ENCODE peak calls at places on chromosome 20, in six cellular contexts. X, T, R, B, M and C are unnamed samples.

GRCh38 chr20:18971574-18971973 is 158.0 kb downstream of the SCP2D1 start:
- DNase-seq in X (no peak), T (no peak), R (no peak), B (no peak), M (no peak), C (no peak)

GRCh38 chr20:17505664-17506517 is 25.3 kb downstream of the BFSP1 start:
- DNase-seq in X (no peak), T (no peak), R (peak; percentile 53), B (no peak), M (no peak), C (peak; percentile 46)

GRCh38 chr20:19823971-19824370 is 65.9 kb downstream of the RIN2 start:
- DNase-seq in X (no peak), T (no peak), R (no peak), B (peak; percentile 54), M (no peak), C (no peak)

GRCh38 chr20:49608752-49609670 is 41.1 kb upstream of the PTGIS start:
- DNase-seq in X (peak; percentile 33), T (peak; percentile 93), R (peak; percentile 83), B (peak; percentile 68), M (peak; percentile 79), C (peak; percentile 75)

GRCh38 chr20:46939031-46939430 is 44.4 kb downstream of the EYA2 start:
- DNase-seq in X (peak; percentile 55), T (no peak), R (no peak), B (no peak), M (peak; percentile 56), C (no peak)

GRCh38 chr20:46021361-46022359 is 7.4 kb upstream of the SLC12A5 start:
- DNase-seq in X (no peak), T (peak; percentile 85), R (peak; percentile 63), B (no peak), M (peak; percentile 69), C (peak; percentile 46)

GRCh38 chr20:11261533-11262000 is 587.8 kb upstream of the JAG1 start:
- DNase-seq in X (no peak), T (no peak), R (no peak), B (no peak), M (no peak), C (no peak)

GRCh38 chr20:47296950-47297349 is 59.5 kb downstream of the ZMYND8 start:
- DNase-seq in X (no peak), T (no peak), R (peak; percentile 44), B (no peak), M (no peak), C (no peak)

GRCh38 chr20:22984611-22985010 is 50.5 kb upstream of the SSTR4 start:
- DNase-seq in X (no peak), T (no peak), R (no peak), B (peak; percentile 33), M (no peak), C (no peak)

GRCh38 chr20:31707994-31708744 is 14.5 kb downstream of the BCL2L1 start:
- DNase-seq in X (no peak), T (peak; percentile 71), R (peak; percentile 71), B (peak; percentile 77), M (no peak), C (no peak)

GRCh38 chr20:15507151-15507550 is 1066.1 kb downstream of the KIF16B start:
- DNase-seq in X (no peak), T (no peak), R (no peak), B (no peak), M (no peak), C (no peak)

GRCh38 chr20:24164360-24164759 is 175.8 kb upstream of the GGTLC1 start:
- DNase-seq in X (no peak), T (no peak), R (no peak), B (no peak), M (peak; percentile 24), C (no peak)

GRCh38 chr20:40205971-40206370 is 483.1 kb downstream of the MAFB start:
- DNase-seq in X (no peak), T (no peak), R (no peak), B (no peak), M (no peak), C (no peak)

GRCh38 chr20:15316556-15316955 is 979.1 kb upstream of the FLRT3 start:
- DNase-seq in X (no peak), T (no peak), R (no peak), B (no peak), M (no peak), C (no peak)

GRCh38 chr20:33563788-33564187 is 73.9 kb downstream of the CBFA2T2 start:
- DNase-seq in X (no peak), T (no peak), R (no peak), B (no peak), M (no peak), C (no peak)

GRCh38 chr20:16761305-16761829 is 13.2 kb downstream of the OTOR start:
- DNase-seq in X (peak; percentile 74), T (no peak), R (peak; percentile 67), B (peak; percentile 26), M (peak; percentile 78), C (peak; percentile 49)

GRCh38 chr20:2470051-2470431 is 548 bp downstream of the SNRPB start:
- DNase-seq in X (no peak), T (no peak), R (peak; percentile 77), B (no peak), M (peak; percentile 87), C (no peak)

DNA sequence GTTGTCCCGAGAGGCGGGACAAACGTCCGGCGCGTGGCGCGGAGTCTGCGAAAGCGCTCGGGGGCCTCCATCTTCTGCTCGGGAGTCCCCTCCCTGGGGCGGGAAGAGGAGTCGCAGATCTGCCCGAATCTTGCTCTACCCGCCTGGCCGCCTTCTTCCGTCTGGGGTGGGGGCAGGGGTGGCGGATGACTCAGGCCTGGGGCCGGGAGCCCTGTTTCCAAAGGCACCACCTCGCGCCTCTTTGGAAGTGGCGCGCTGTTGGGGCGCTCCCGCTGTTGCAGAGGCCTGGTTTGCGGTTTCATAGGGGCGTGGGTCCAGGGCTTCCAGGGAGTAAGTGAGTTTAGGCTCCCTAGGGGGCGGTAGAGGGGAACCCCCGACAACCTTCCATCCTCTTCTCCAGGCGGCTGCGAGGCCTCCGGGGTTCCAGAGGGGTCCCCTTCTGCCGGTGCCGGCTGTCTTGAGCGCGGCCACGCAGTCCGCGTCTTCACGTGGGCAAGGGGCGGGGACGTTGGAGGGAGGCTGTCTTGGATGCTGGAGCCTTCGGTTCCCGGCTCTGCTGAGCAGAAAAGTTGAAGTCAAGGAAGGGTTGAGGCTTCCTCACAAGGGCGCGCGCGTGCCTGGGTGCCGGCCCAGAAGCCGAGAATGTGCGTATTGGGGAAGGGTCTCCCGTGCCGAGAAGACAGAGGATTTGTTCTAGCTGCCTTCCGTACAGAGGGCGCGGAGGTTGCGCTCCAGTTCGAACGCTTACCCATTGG is 2.6 kb upstream of the TFAP2C start:
- DNase-seq in X (peak; percentile 10), T (no peak), R (no peak), B (no peak), M (peak; percentile 50), C (no peak)
- H3K4me3 ChIP-seq in X (no peak overlapping the region), T (no peak overlapping the region), R (no peak overlapping the region), B (no peak overlapping the region), M (no peak overlapping the region), C (no peak overlapping the region)

GRCh38 chr20:63657937-63658748 is at the start of gene RTEL1:
- DNase-seq in X (peak; percentile 80), T (peak; percentile 97), R (peak; percentile 95), B (peak; percentile 95), M (peak; percentile 97), C (peak; percentile 92)
- TF ChIP-seq POLR2A in X (no peak), T (no peak), R (peak; percentile 13), B (no peak), M (no peak), C (peak; percentile 60)

DNA sequence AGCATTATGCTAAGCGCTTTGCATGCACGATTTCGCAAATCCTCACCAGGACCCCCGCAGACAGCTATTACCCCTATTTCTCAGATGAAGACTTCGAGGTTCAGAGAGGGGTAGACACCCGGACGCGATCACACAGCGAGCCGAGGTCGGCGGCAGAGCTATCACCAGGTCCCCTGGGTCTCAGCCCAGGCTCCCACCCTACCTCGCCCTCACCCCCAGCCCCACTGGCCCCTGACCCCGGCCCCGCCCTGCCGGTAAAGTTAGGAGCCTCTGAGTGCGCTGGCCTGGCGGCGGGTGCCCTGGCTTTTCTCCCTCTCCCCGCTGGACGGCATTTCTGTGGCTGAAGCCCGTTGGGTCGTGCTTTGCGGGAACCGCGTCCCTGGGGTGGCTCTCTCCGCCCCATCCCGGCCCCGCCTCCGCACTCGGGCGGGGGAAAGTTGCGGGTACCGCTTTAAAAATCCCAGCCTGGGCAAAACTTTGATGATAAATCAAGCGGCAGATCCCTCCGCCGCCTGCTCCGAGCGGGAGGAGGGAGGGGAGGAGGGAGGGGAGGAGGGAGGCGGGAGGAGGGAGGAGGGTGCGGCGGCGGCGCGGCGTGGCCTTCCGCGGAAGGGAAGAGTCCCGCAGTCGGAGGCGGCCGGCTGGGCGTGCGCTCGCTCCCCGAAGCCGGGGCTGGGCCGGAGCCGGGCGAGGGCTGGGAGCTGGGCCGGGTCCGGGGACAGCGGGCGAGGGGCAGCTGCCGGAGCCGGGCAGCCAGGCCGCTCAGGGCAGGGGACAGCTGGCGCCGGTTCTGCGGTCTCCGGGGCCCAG is at the start of gene VSTM2L:
- DNase-seq in X (no peak), T (peak; percentile 83), R (no peak), B (no peak), M (peak; percentile 77), C (no peak)
- H3K27ac ChIP-seq in X (no peak within 1 kb of the TSS), T (peak within 1 kb of the TSS; percentile 66), R (no peak within 1 kb of the TSS), B (no peak within 1 kb of the TSS), M (peak within 1 kb of the TSS; percentile 85), C (no peak within 1 kb of the TSS)

GRCh38 chr20:59159822-59160740 is 3.5 kb upstream of the ZNF831 start:
- DNase-seq in X (no peak), T (no peak), R (peak; percentile 62), B (no peak), M (no peak), C (no peak)
- H3K4me3 ChIP-seq in X (no peak overlapping the region), T (peak overlapping the region; percentile 66), R (peak overlapping the region; percentile 36), B (peak overlapping the region; percentile 29), M (no peak overlapping the region), C (no peak overlapping the region)

DNA sequence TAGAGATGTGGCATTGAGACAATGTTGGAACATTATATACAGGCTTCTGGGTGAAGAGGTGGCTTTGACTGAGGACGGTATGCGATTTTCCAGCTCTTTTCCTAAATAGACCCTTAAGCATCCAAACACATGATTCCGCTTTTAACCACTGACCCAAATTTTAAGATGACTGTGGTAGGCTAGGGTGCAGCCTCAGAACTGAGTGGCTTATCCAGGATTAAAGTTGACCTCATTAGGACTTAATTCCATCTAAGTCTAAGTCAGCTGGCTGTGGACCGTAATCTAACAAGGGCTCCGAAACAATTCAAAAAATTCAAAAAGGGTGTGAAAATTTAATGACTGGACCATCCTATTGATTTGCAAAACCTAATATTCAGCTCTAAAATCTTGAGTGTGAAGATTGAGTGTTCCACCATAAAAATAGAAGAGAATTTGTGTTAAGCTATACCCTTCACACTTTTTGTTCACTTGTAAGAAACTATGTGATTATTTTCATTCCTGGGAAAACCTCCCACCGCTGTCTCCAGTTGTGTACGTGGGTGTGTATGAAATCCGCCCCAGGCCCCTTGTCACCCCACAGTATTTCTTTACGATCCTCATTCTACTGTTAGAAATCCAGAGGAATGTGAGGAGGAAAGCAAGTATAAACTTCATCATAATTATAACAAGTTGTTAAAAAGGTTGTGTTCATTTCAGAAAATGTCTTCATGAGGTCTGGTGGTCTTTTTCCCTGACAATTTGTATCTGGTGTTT is 2.7 kb downstream of the PCMTD2 start:
- DNase-seq in X (no peak), T (no peak), R (no peak), B (no peak), M (no peak), C (no peak)
- TF ChIP-seq POLR2A in X (no peak), T (no peak), R (no peak), B (no peak), M (no peak), C (no peak)

GRCh38 chr20:13290724-13291123 is 69.7 kb downstream of the ISM1 start:
- DNase-seq in X (no peak), T (no peak), R (no peak), B (no peak), M (no peak), C (no peak)
- H3K27ac ChIP-seq in X (no peak overlapping the region), T (no peak overlapping the region), R (no peak overlapping the region), B (no peak overlapping the region), M (no peak overlapping the region), C (no peak overlapping the region)

GRCh38 chr20:4919047-4919704 is 82.1 kb downstream of the SLC23A2 start:
- DNase-seq in X (no peak), T (no peak), R (no peak), B (no peak), M (no peak), C (no peak)
- H3K4me3 ChIP-seq in X (no peak overlapping the region), T (no peak overlapping the region), R (no peak overlapping the region), B (no peak overlapping the region), M (no peak overlapping the region), C (no peak overlapping the region)